ENCODE peak calls at places on chromosome 9, in eight cellular contexts. L is foreskin fibroblast, Z is fibroblast of pulmonary artery, R is ELF-1, G is hypothalamus, D is upper lobe of right lung, A is NCI-H1105, W is astrocyte of the cerebellum. O is an unnamed sample.

GRCh38 chr9:122314193-122314592 is 49.5 kb downstream of the MRRF start:
- DNase-seq in W (no peak), L (no peak), A (no peak), Z (no peak), R (no peak), G (no peak), D (no peak), O (no peak)

GRCh38 chr9:22240619-22241018 is 206.0 kb upstream of the DMRTA1 start:
- DNase-seq in L (peak; percentile 66), Z (peak; percentile 64), W (no peak), D (no peak), R (no peak), G (no peak), A (no peak), O (no peak)

GRCh38 chr9:115668506-115668905 is 485.1 kb upstream of the PAPPA start:
- DNase-seq in R (no peak), Z (peak; percentile 94), L (peak; percentile 89), A (no peak), D (no peak), G (no peak), W (no peak), O (no peak)

GRCh38 chr9:94714494-94714893 is 12.0 kb upstream of the AOPEP start:
- DNase-seq in G (no peak), A (no peak), D (no peak), Z (no peak), L (peak; percentile 30), R (no peak), W (no peak), O (no peak)

GRCh38 chr9:111662851-111663823 is 1.7 kb downstream of the GNG10 start:
- DNase-seq in W (no peak), Z (no peak), R (peak; percentile 92), L (no peak), A (no peak), D (no peak), G (no peak), O (no peak)

GRCh38 chr9:108953983-108954574 is 19.9 kb downstream of the ABITRAM start:
- DNase-seq in W (peak; percentile 45), Z (peak; percentile 77), R (no peak), A (peak; percentile 25), L (peak; percentile 73), D (no peak), G (no peak), O (no peak)

GRCh38 chr9:20242767-20243166 is 379.5 kb downstream of the MLLT3 start:
- DNase-seq in Z (no peak), W (no peak), A (no peak), R (no peak), D (no peak), G (no peak), L (no peak), O (no peak)

GRCh38 chr9:13568851-13569618 is 289.5 kb upstream of the MPDZ start:
- DNase-seq in D (no peak), L (peak; percentile 28), R (peak; percentile 27), W (no peak), Z (no peak), G (peak; percentile 30), A (peak; percentile 79), O (no peak)

GRCh38 chr9:33742519-33742918 is 52.8 kb upstream of the PRSS3 start:
- DNase-seq in R (no peak), W (no peak), A (no peak), L (no peak), G (no peak), Z (no peak), D (no peak), O (no peak)

GRCh38 chr9:105114956-105115728 is 129.3 kb upstream of the SLC44A1 start:
- DNase-seq in W (no peak), G (no peak), L (peak; percentile 54), R (no peak), D (peak; percentile 67), Z (peak; percentile 57), A (no peak), O (no peak)

GRCh38 chr9:134789168-134789567 is 91.4 kb upstream of the FCN2 start:
- DNase-seq in A (no peak), G (no peak), D (no peak), R (no peak), Z (no peak), L (no peak), W (no peak), O (no peak)